ENCODE peak calls at places on chromosomes 16 and 17, in five cellular contexts. One of them, this sample, is unnamed.

GRCh38 chr16:88456356-88457292 is 3.5 kb downstream of the ZFPM1 start:
- DNase-seq in Peyer's patch: no peak
- DNase-seq in H9: no peak
- DNase-seq in thoracic aorta: no peak
- DNase-seq in uterus: no peak
- DNase-seq in this sample: no peak

GRCh38 chr16:19167710-19168172 is 299 bp upstream of the SYT17 start:
- DNase-seq in H9: peak
- DNase-seq in uterus: peak
- DNase-seq in thoracic aorta: no peak
- DNase-seq in Peyer's patch: peak
- DNase-seq in this sample: peak

GRCh38 chr16:57422026-57422944 is 17.7 kb downstream of the CCL17 start:
- DNase-seq in Peyer's patch: no peak
- DNase-seq in uterus: peak
- DNase-seq in H9: peak
- DNase-seq in thoracic aorta: no peak
- DNase-seq in this sample: no peak

GRCh38 chr17:50687200-50688066 is 20.3 kb downstream of the ANKRD40 start:
- DNase-seq in Peyer's patch: no peak
- DNase-seq in uterus: peak
- DNase-seq in H9: peak
- DNase-seq in thoracic aorta: no peak
- DNase-seq in this sample: peak

GRCh38 chr17:56710986-56711385 is 117.5 kb downstream of the NOG start:
- DNase-seq in H9: no peak
- DNase-seq in uterus: no peak
- DNase-seq in thoracic aorta: no peak
- DNase-seq in Peyer's patch: no peak
- DNase-seq in this sample: peak

GRCh38 chr17:80279895-80280294 is 19.2 kb downstream of the RNF213 start:
- DNase-seq in Peyer's patch: no peak
- DNase-seq in thoracic aorta: no peak
- DNase-seq in uterus: peak
- DNase-seq in H9: no peak
- DNase-seq in this sample: peak

GRCh38 chr17:75829747-75830146 is 14.5 kb downstream of the UNC13D start:
- DNase-seq in uterus: no peak
- DNase-seq in thoracic aorta: no peak
- DNase-seq in H9: no peak
- DNase-seq in Peyer's patch: no peak
- DNase-seq in this sample: no peak

GRCh38 chr16:83943516-83944050 is 9.5 kb upstream of the OSGIN1 start:
- DNase-seq in thoracic aorta: no peak
- DNase-seq in H9: no peak
- DNase-seq in uterus: no peak
- DNase-seq in Peyer's patch: no peak
- DNase-seq in this sample: no peak

GRCh38 chr17:59331929-59332889 is 754 bp downstream of the YPEL2 start:
- DNase-seq in uterus: peak
- DNase-seq in thoracic aorta: no peak
- DNase-seq in H9: no peak
- DNase-seq in Peyer's patch: peak
- DNase-seq in this sample: peak

GRCh38 chr16:70267516-70267915 is 15.8 kb upstream of the EXOSC6 start:
- DNase-seq in thoracic aorta: no peak
- DNase-seq in Peyer's patch: peak
- DNase-seq in H9: peak
- DNase-seq in uterus: no peak
- DNase-seq in this sample: no peak

GRCh38 chr17:80604007-80604728 is 59.5 kb downstream of the RPTOR start:
- DNase-seq in Peyer's patch: no peak
- DNase-seq in H9: no peak
- DNase-seq in thoracic aorta: no peak
- DNase-seq in uterus: no peak
- DNase-seq in this sample: no peak

GRCh38 chr16:1082952-1083675 is 10.6 kb downstream of the SSTR5 start:
- DNase-seq in thoracic aorta: no peak
- DNase-seq in uterus: no peak
- DNase-seq in Peyer's patch: no peak
- DNase-seq in H9: no peak
- DNase-seq in this sample: no peak

GRCh38 chr17:57927048-57927723 is 28.0 kb downstream of the CUEDC1 start:
- DNase-seq in thoracic aorta: no peak
- DNase-seq in Peyer's patch: no peak
- DNase-seq in H9: no peak
- DNase-seq in uterus: no peak
- DNase-seq in this sample: no peak

GRCh38 chr17:16980813-16981731 is 9.2 kb upstream of the TNFRSF13B start:
- DNase-seq in uterus: no peak
- DNase-seq in Peyer's patch: no peak
- DNase-seq in H9: peak
- DNase-seq in thoracic aorta: no peak
- DNase-seq in this sample: peak

DNA sequence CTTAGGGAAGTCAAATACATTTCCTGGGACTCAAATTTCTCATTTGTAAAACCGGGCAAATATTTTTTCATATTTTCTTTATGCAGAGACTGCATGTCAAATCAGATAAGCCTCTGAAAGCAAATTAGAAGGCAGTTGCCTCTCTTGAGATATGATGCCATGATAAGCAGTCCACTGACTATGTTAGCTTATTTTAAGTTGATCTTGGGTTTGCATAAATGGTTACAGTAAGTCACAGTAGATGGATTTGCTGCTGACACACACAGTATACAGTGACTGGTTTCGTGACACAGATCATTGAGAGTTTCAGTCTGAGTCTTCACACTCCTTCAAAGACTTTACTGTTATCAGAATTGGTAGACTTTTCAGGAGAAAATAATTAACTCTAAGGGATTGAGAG is 927.6 kb upstream of the CDH8 start:
- DNase-seq in thoracic aorta: no peak
- DNase-seq in H9: no peak
- DNase-seq in uterus: no peak
- DNase-seq in Peyer's patch: no peak
- DNase-seq in this sample: no peak
- H3K27ac ChIP-seq in thoracic aorta: no peak
- H3K27ac ChIP-seq in H9: no peak
- H3K27ac ChIP-seq in uterus: no peak
- H3K27ac ChIP-seq in Peyer's patch: no peak
- H3K27ac ChIP-seq in this sample: no peak

GRCh38 chr17:48542114-48542955 is 2.6 kb downstream of the HOXB2 start:
- DNase-seq in H9: no peak
- DNase-seq in thoracic aorta: no peak
- DNase-seq in Peyer's patch: no peak
- DNase-seq in uterus: no peak
- DNase-seq in this sample: no peak

GRCh38 chr17:48544356-48545021 is 420 bp downstream of the HOXB2 start:
- DNase-seq in uterus: peak
- DNase-seq in H9: peak
- DNase-seq in thoracic aorta: peak
- DNase-seq in Peyer's patch: peak
- DNase-seq in this sample: peak

GRCh38 chr17:48541574-48542113 is 3.3 kb downstream of the HOXB2 start:
- DNase-seq in uterus: peak
- DNase-seq in Peyer's patch: no peak
- DNase-seq in H9: peak
- DNase-seq in thoracic aorta: no peak
- DNase-seq in this sample: peak

GRCh38 chr17:48543854-48544355 is 1.0 kb downstream of the HOXB2 start:
- DNase-seq in Peyer's patch: no peak
- DNase-seq in thoracic aorta: no peak
- DNase-seq in H9: no peak
- DNase-seq in uterus: no peak
- DNase-seq in this sample: no peak

DNA sequence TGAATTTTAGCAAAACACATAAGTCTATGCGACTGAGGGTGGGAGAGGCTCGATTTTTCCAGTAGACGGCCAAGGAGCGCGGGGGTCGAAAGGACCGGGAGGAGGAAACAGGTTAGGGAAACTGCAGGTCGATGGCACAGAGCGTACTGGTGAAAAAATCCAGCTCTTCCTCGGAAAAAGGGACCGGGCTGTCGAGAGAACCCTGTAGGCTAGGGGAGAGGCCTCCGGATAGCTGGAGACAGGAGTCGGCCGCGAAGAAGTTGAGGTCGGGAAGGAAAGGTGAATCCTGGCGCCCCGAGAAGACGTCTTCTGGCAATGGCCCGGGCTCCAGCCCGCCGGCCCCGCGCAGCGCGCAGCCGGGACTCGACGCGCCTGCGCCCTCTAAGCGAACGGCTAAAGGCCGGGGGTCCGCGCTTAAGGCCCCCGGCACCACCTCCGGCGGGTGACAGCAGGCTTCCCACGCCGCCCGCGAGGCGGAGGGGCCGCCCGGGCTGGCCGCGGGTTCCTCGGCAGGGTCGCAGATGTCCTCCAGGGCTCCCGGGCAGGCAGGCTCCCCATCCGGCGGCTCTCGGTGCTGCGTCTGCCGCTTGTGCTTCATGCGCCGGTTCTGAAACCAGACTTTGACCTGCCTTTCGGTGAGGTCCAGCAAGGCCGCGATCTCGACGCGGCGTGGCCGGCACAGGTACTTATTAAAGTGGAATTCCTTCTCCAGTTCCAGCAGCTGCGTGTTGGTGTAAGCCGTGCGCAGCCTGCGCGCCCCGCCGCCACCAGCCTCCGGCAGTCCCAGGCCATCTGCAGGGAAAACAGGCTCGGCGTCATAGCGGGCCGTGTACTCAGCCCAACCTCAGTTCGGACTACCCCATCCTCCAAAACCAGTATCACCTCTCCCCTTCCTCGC is 1.7 kb downstream of the HOXB2 start:
- DNase-seq in thoracic aorta: no peak
- DNase-seq in H9: peak
- DNase-seq in Peyer's patch: peak
- DNase-seq in uterus: no peak
- DNase-seq in this sample: peak
- TF ChIP-seq CTCF in thoracic aorta: peak
- TF ChIP-seq CTCF in H9: no peak
- TF ChIP-seq CTCF in Peyer's patch: no peak
- TF ChIP-seq CTCF in uterus: peak
- TF ChIP-seq CTCF in this sample: peak

DNA sequence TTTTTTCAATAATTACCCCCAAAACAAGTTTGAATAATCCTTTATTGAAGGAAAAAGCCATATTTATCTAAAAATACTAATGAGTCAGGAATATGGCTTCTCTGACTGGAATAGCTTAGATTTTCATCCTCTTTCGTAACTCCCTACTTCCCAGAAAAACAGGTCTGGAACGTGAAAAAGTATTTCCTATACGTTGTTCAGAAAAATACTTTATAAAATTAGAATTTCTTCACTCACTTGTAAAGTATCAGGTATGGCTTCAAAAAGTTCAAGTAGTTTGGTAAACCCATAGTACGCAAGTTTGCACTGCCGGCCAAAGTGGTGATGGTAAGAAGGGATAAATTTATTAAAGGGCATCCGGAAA is 33.7 kb downstream of the MARF1 start:
- DNase-seq in thoracic aorta: no peak
- DNase-seq in uterus: no peak
- DNase-seq in H9: no peak
- DNase-seq in Peyer's patch: no peak
- DNase-seq in this sample: no peak
- H3K27ac ChIP-seq in thoracic aorta: no peak
- H3K27ac ChIP-seq in uterus: no peak
- H3K27ac ChIP-seq in H9: no peak
- H3K27ac ChIP-seq in Peyer's patch: no peak
- H3K27ac ChIP-seq in this sample: peak

DNA sequence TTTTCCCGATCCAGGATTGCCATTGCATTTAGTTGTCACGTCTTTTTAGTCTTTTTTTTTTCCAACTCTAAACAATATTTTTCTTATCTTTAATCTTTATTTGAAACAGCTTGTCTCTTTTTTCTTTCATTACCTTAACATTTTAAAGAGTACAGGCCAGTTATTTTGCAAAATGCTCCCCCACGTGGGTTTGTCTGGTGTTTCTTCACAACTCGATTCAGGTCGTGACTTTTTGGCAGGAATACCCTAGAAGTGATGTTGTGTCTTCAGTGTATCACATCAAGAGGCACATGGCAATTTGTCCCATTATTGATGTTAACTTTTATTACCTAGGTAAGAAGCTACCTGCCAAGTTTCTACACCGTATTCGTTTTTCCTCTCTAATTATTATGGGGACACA is 17.9 kb downstream of the CMC2 start:
- DNase-seq in uterus: no peak
- DNase-seq in Peyer's patch: no peak
- DNase-seq in thoracic aorta: no peak
- DNase-seq in H9: no peak
- DNase-seq in this sample: no peak
- TF ChIP-seq CTCF in uterus: no peak
- TF ChIP-seq CTCF in Peyer's patch: no peak
- TF ChIP-seq CTCF in thoracic aorta: no peak
- TF ChIP-seq CTCF in H9: no peak
- TF ChIP-seq CTCF in this sample: no peak

DNA sequence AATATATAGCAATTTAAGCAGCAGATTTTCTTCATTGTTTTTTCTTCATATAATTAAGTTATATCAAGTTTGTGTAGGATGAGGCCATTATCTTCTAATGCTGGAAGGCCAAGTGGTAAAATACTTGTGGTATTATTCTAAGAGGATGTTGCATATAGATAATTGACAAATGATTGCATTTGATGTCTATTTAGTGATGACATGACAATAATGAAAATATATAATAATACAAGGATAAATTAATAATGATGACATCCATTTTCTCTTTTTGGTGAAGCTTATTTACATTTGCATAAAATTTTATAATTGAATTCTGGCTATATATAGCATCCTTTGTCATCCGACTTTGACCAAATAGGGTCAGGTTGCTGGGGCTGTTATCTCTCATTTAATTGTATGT is 195.4 kb upstream of the KCNJ16 start:
- DNase-seq in H9: no peak
- DNase-seq in uterus: no peak
- DNase-seq in Peyer's patch: no peak
- DNase-seq in thoracic aorta: no peak
- DNase-seq in this sample: no peak
- H3K27ac ChIP-seq in H9: no peak
- H3K27ac ChIP-seq in uterus: no peak
- H3K27ac ChIP-seq in Peyer's patch: no peak
- H3K27ac ChIP-seq in thoracic aorta: no peak
- H3K27ac ChIP-seq in this sample: no peak

GRCh38 chr16:12350945-12351344 is 374.4 kb downstream of the SNX29 start:
- DNase-seq in thoracic aorta: no peak
- DNase-seq in H9: peak
- DNase-seq in uterus: no peak
- DNase-seq in Peyer's patch: no peak
- DNase-seq in this sample: no peak
- TF ChIP-seq CTCF in thoracic aorta: no peak
- TF ChIP-seq CTCF in H9: peak
- TF ChIP-seq CTCF in uterus: no peak
- TF ChIP-seq CTCF in Peyer's patch: no peak
- TF ChIP-seq CTCF in this sample: no peak

DNA sequence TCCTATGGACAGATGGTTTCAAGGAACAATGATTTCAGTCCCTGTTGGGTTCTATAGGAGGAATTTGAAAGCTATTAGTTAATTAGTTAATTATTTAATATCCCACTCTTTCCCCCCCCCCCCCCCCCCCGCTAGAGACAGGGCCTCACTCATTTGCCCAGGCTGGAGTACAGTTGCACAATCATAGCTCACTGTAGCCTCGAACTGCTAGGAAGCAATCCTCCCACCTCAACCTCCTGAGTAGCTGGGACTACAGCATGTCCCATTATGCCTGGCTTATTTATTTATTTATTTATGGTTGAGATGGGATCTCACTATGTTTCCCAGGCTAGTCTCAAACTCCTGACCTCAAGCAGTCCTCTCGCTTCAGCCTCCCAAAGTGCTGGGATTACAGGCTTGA is 15.0 kb upstream of the TAT start:
- DNase-seq in H9: no peak
- DNase-seq in uterus: no peak
- DNase-seq in thoracic aorta: no peak
- DNase-seq in Peyer's patch: no peak
- DNase-seq in this sample: no peak
- H3K27ac ChIP-seq in H9: no peak
- H3K27ac ChIP-seq in uterus: no peak
- H3K27ac ChIP-seq in thoracic aorta: no peak
- H3K27ac ChIP-seq in Peyer's patch: no peak
- H3K27ac ChIP-seq in this sample: no peak

This sample was measured in psoas muscle.